ENCODE peak calls at places on chromosomes 12 and 14, in nine cellular contexts. I is uterus; O is HEK293T; B is activated T-cell treated with anti-CD3 and anti-CD28 coated beads for 4 hours; A is hepatocyte; S is OCI-M1; N is WTC11; D is activated T-helper 2 cell treated with anti-CD3 and anti-CD28 coated beads, Interferon-gamma antibody, Interleukin-2, Interleukin-4, amounts not matched to agents 10 μg/mL and 5 μg/mL and 100 μg/mL, durations not matched to agents 14 hours and 24 hours and 36 hours; V is omental fat pad. U is an unnamed sample.

GRCh38 chr12:34301251-34302130 is 279.2 kb downstream of the ALG10 start:
- DNase-seq in I (no peak), O (no peak), B (no peak), A (no peak), S (no peak), N (no peak), D (no peak), V (no peak), U (no peak)

GRCh38 chr12:56808954-56809353 is 45.8 kb downstream of the HSD17B6 start:
- DNase-seq in I (no peak), O (no peak), B (no peak), A (no peak), S (peak; percentile 8), N (no peak), D (no peak), V (no peak), U (no peak)

GRCh38 chr12:38934696-38935095 is 29.3 kb upstream of the CPNE8 start:
- DNase-seq in I (no peak), O (no peak), B (no peak), A (no peak), S (peak; percentile 72), N (no peak), D (no peak), V (no peak), U (no peak)

GRCh38 chr12:104784592-104784991 is 173.5 kb downstream of the SLC41A2 start:
- DNase-seq in I (no peak), O (no peak), B (no peak), A (no peak), S (no peak), N (no peak), D (no peak), V (no peak), U (no peak)

GRCh38 chr12:18368594-18368993 is 107.3 kb downstream of the PIK3C2G start:
- DNase-seq in I (no peak), O (no peak), B (no peak), A (no peak), S (peak; percentile 77), N (no peak), D (no peak), V (no peak), U (no peak)

GRCh38 chr12:27279836-27280235 is 35.8 kb downstream of the STK38L start:
- DNase-seq in I (no peak), O (no peak), B (no peak), A (peak; percentile 27), S (peak; percentile 65), N (no peak), D (no peak), V (no peak), U (no peak)

GRCh38 chr12:107891967-107892366 is 117.5 kb downstream of the ASCL4 start:
- DNase-seq in I (no peak), O (peak; percentile 32), B (no peak), A (peak; percentile 12), S (peak; percentile 26), N (no peak), D (no peak), V (no peak), U (no peak)

GRCh38 chr14:104795468-104795780 is at the start of gene AKT1:
- DNase-seq in I (no peak), O (no peak), B (no peak), A (no peak), S (no peak), N (no peak), D (no peak), V (no peak), U (no peak)

GRCh38 chr12:93380480-93381121 is 2.9 kb downstream of the NUDT4 start:
- DNase-seq in I (no peak), O (peak; percentile 21), B (no peak), A (peak; percentile 40), S (peak; percentile 73), N (no peak), D (no peak), V (no peak), U (no peak)

GRCh38 chr12:51980809-51981127 is 26.0 kb upstream of the TAMALIN start:
- DNase-seq in I (no peak), O (no peak), B (no peak), A (no peak), S (no peak), N (no peak), D (no peak), V (no peak), U (no peak)